ENCODE peak calls at places on chromosomes 16 and 17, in seven cellular contexts. K, B, H, L, P, U and M are unnamed samples.

GRCh38 chr16:6643083-6643686 is 689.5 kb upstream of the RBFOX1 start:
- DNase-seq in H (no peak), K (peak), U (peak), B (peak), L (peak), P (peak), M (peak)

GRCh38 chr17:49035470-49036269 is 38.5 kb downstream of the IGF2BP1 start:
- DNase-seq in L (peak), P (peak), U (no peak), H (no peak), K (peak), B (peak), M (peak)

GRCh38 chr16:86527366-86527765 is 17.0 kb downstream of the FOXF1 start:
- DNase-seq in H (no peak), U (no peak), K (no peak), L (no peak), P (no peak), B (no peak), M (no peak)

GRCh38 chr16:27369806-27370205 is 32.2 kb upstream of the IL21R start:
- DNase-seq in K (no peak), H (no peak), U (no peak), B (peak), L (peak), P (peak), M (peak)

GRCh38 chr16:9165601-9166220 is 74.3 kb downstream of the HAPSTR1 start:
- DNase-seq in B (no peak), L (no peak), K (no peak), P (no peak), U (no peak), H (no peak), M (no peak)

GRCh38 chr17:51668155-51668962 is 408.0 kb downstream of the UTP18 start:
- DNase-seq in U (no peak), L (no peak), K (no peak), B (no peak), H (no peak), P (no peak), M (no peak)

GRCh38 chr16:56241596-56241995 is 50.3 kb downstream of the GNAO1 start:
- DNase-seq in B (no peak), P (peak), L (peak), K (no peak), H (no peak), U (peak), M (no peak)

GRCh38 chr17:75430159-75430748 is 24.8 kb upstream of the GRB2 start:
- DNase-seq in L (peak), U (no peak), H (no peak), K (no peak), P (peak), B (no peak), M (peak)

GRCh38 chr16:69712914-69713581 is 13.3 kb downstream of the NQO1 start:
- DNase-seq in L (no peak), B (no peak), K (no peak), H (no peak), U (no peak), P (no peak), M (no peak)

GRCh38 chr16:81841709-81842108 is 62.6 kb downstream of the PLCG2 start:
- DNase-seq in K (peak), B (no peak), H (no peak), P (no peak), U (no peak), L (no peak), M (no peak)

GRCh38 chr17:46764709-46765401 is 53.6 kb downstream of the WNT3 start:
- DNase-seq in B (peak), P (peak), L (peak), H (no peak), U (peak), K (no peak), M (peak)

GRCh38 chr16:30585022-30585399 is 486 bp downstream of the ZNF785 start:
- DNase-seq in P (no peak), H (no peak), U (no peak), L (peak), B (peak), K (peak), M (no peak)

GRCh38 chr16:80899804-80900592 is 95.6 kb upstream of the CDYL2 start:
- DNase-seq in K (no peak), L (peak), B (peak), P (peak), U (peak), H (no peak), M (peak)

GRCh38 chr16:49488336-49488735 is 114.7 kb downstream of the C16orf78 start:
- DNase-seq in P (no peak), H (peak), U (no peak), B (no peak), K (no peak), L (no peak), M (no peak)

GRCh38 chr16:9845661-9846361 is 336.4 kb downstream of the GRIN2A start:
- DNase-seq in P (no peak), K (no peak), B (peak), L (peak), U (no peak), H (peak), M (peak)

GRCh38 chr16:81137012-81137335 is 40.8 kb upstream of the GCSH start:
- DNase-seq in P (peak), B (peak), U (no peak), K (no peak), L (peak), H (no peak), M (peak)

GRCh38 chr17:78416791-78417530 is 38.5 kb downstream of the PGS1 start:
- DNase-seq in P (no peak), B (peak), H (no peak), U (no peak), L (no peak), K (no peak), M (peak)

GRCh38 chr16:83994087-83994486 is 26.0 kb downstream of the NECAB2 start:
- DNase-seq in K (no peak), H (no peak), P (peak), B (peak), L (peak), U (peak), M (peak)

DNA sequence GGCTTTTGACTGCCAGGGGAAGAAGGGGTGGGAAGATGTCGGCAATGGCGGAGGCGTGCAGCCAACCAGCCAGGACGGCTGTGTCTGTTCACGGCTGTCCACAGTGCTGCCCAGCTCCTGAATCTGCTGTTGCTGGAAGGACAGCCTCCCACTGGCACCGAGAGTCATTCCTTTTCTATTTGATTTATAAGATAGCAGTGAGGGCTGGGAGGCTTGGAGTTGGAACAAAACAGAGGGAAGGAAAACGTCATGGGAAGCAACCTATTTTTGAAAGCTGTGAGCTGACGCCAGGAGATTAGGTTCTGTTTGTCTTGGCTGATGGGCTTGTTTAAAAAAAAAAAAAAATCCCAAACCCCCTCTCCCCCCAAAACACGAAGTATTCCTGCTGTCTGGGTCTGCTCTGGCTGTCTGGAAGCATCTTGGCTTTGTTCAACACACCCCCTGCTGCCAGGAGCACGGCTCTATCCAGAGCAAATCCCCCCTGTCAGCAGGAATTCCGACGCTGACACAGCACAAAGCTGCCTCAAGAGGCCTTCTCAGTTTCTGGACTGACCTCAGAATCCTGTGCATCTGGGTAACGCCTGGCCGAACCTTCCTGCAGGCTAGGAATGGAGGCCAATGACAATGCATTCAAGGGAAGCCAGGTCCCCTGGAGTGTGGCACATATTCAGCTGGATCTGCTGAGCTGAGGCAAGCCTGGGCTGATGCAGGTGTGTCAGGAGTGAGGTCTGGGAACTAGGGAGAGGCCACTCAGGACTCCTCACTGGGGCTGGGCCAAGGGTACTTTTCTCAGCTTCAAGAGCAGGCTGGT is 41.0 kb upstream of the SREBF1 start:
- DNase-seq in K (no peak), B (peak), H (no peak), L (peak), U (peak), P (peak), M (peak)
- TF ChIP-seq CTCF in K (no peak), B (no peak), H (no peak), L (no peak), U (no peak), P (peak), M (peak)

DNA sequence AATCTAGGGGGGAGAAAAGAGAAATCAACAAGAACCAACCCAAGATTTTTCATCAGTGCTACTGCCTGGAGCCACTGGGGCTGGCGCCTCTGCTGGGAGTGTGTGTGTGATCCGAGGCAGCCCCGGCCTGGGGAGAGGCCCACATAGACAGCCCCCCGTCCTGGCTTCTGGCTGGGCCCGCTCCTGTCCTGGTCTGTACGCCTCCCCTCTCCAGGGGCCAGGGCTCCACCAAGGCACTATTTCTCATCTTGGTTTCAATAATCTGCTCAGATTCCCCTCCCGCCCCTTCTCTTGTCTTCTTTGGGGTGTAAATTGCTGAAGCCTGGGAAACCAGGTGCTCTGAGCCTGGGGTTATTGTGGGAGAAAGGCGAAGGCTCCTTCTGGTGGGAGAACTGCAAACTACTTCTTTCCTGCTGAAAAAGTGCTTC is 7.8 kb downstream of the BAHCC1 start:
- DNase-seq in B (no peak), H (no peak), L (no peak), P (peak), K (no peak), U (no peak), M (peak)
- TF ChIP-seq CTCF in B (peak), H (peak), L (peak), P (peak), K (no peak), U (no peak), M (peak)

GRCh38 chr17:27455914-27456680 is at the start of gene KSR1:
- DNase-seq in P (peak), B (peak), L (peak), U (no peak), H (peak), K (peak), M (peak)
- TF ChIP-seq CTCF in P (peak), B (no peak), L (peak), U (no peak), H (peak), K (peak), M (peak)

DNA sequence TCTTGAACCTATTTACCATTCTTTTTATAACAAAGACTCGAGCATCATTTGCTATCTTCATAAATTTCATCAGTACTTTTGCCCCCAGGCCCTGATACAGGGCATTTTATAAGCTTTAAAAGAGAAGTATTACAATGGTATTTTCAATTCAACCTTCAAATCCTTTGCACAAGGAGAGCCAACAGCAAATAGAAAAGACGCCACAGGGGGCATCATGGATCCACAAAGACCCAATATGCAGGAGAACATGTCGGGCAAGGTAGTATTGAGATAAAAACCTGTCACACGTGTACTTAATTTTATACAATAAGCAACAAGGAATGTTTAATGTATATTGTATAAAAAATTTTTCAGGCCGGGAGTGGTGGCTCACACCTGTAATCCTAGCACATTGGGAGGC is 10.2 kb downstream of the MAP3K14 start:
- DNase-seq in L (no peak), U (no peak), H (no peak), B (no peak), P (no peak), K (no peak), M (no peak)
- TF ChIP-seq CTCF in L (no peak), U (no peak), H (no peak), B (no peak), P (no peak), K (no peak), M (peak)

GRCh38 chr16:5008311-5008731 is 25.4 kb downstream of the NAGPA start:
- DNase-seq in U (no peak), P (no peak), L (no peak), K (no peak), B (no peak), H (no peak), M (no peak)

GRCh38 chr16:5005916-5006315 is 27.8 kb downstream of the NAGPA start:
- DNase-seq in K (no peak), P (no peak), H (no peak), L (no peak), B (no peak), U (no peak), M (no peak)

GRCh38 chr16:5004311-5004710 is 29.4 kb downstream of the NAGPA start:
- DNase-seq in B (no peak), H (no peak), K (no peak), P (no peak), L (no peak), U (no peak), M (no peak)

GRCh38 chr16:5007256-5007655 is 26.5 kb downstream of the NAGPA start:
- DNase-seq in B (no peak), P (no peak), U (no peak), H (no peak), L (no peak), K (no peak), M (no peak)

GRCh38 chr16:5006348-5007193 is 27.2 kb downstream of the NAGPA start:
- DNase-seq in L (no peak), U (no peak), B (no peak), K (no peak), P (no peak), H (no peak), M (no peak)
- TF ChIP-seq CTCF in L (no peak), U (no peak), B (no peak), K (no peak), P (no peak), H (no peak), M (no peak)

GRCh38 chr17:7840875-7841274 is 6.9 kb downstream of the KDM6B start:
- DNase-seq in B (no peak), P (no peak), U (no peak), L (no peak), K (no peak), H (no peak), M (no peak)

GRCh38 chr17:7839199-7839889 is 5.3 kb downstream of the KDM6B start:
- DNase-seq in U (no peak), B (no peak), L (no peak), H (no peak), K (no peak), P (no peak), M (no peak)

GRCh38 chr17:7841309-7841621 is 7.2 kb downstream of the KDM6B start:
- DNase-seq in H (no peak), U (no peak), L (no peak), K (no peak), B (no peak), P (no peak), M (no peak)

GRCh38 chr17:7840441-7840840 is 6.4 kb downstream of the KDM6B start:
- DNase-seq in H (no peak), K (no peak), U (no peak), P (no peak), B (no peak), L (no peak), M (no peak)

DNA sequence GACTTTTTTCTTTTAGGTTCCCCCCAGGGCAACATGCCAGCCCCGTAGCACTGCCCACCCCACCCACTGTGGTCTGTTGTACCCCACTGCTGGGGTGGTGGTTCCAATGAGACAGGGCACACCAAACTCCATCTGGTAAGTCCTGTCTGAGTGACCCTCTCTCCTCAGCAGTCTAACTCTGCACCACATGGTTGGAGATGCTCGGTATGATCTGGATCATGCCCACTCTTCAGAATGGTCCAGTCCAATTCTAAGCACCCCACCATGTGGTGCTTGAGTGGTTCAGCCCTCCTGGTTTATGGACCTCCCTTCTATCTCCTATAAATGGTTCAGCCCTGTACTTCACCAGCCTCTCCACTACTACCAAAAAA is 5.9 kb downstream of the KDM6B start:
- DNase-seq in H (no peak), L (peak), B (peak), U (no peak), K (peak), P (peak), M (peak)
- TF ChIP-seq CTCF in H (no peak), L (no peak), B (no peak), U (no peak), K (no peak), P (no peak), M (no peak)

GRCh38 chr17:67602974-67603373 is 114.8 kb upstream of the NOL11 start:
- DNase-seq in B (peak), H (peak), P (peak), U (peak), L (peak), K (peak), M (peak)
- TF ChIP-seq CTCF in B (peak), H (peak), P (peak), U (peak), L (peak), K (peak), M (peak)

DNA sequence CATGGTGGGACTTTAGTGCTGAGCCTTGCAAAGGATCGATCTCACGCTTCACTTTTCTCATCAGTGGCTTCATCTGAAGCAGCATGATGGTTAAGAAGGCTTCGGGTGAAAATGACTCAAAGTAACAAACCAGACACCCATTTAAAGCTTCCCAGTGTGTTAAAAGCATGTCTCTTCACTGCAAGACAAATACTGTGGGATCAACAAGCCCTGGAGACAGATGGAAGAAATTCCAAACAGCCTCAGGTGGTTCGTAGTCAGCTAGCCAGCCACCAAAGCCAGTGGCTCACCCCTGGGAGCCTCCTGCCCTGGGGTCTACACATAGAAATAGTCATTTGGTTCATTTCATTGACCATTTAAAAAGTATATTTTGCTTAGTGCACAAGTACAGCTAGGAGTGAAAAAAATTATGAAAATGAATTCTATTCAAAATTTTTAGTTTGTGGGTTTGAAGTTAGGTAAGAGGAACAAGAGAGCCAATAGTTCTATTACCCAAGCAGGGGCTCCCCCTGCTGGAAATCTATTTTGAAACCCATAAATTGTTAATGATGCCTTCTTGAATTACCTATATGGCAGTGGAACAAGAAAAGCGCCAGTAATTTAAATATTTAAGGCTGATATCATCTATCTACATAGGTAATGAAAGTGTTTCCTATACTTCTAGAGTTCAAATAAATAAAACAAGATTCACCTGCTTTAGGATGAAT is 51.6 kb downstream of the PMP22 start:
- DNase-seq in B (peak), P (peak), H (no peak), K (peak), U (peak), L (no peak), M (peak)
- TF ChIP-seq CTCF in B (peak), P (peak), H (peak), K (no peak), U (peak), L (peak), M (peak)

DNA sequence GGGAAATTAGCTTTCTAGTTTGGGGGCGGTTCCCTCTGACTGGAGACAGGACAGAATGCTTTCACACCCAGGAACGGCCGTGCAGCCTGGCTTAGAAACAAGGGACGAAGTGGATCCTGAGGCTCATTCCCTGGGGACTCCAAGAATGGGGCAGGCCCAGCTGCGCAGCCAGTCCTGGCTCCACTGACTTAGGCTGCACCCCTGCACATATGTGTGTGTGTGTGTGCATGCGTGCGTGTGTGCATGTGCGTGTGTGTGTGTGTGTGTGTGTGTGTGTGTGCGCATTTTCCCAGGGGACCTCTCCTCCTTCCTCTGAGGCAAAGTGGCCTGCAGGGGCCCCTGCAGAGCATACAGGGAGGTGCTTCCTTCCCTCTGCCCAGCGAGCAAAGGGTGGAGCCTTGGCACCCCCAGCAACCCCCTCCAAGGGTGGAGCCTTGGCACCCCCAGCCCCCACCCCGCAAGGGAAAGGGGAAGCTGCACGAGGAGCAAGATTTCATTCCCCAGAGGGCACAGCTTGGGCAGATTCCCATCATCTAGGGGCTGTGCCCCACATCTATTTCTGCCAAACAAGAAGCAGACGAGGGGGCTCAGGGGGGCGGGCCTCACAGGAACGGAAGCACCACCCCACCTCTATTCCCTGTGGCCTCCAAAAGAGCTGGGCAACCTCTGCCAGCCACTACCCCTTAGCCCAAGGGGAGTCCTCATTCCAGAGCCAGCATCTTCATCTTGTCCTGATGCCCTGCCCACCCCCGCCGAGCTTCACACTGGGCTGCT is 97.6 kb upstream of the CBX4 start:
- DNase-seq in U (no peak), P (no peak), L (no peak), B (no peak), H (no peak), K (peak), M (no peak)
- TF ChIP-seq CTCF in U (no peak), P (no peak), L (no peak), B (no peak), H (no peak), K (no peak), M (no peak)

GRCh38 chr17:5706835-5707234 is 122.5 kb upstream of the NLRP1 start:
- DNase-seq in H (no peak), B (peak), K (peak), L (peak), P (peak), U (peak), M (peak)
- TF ChIP-seq CTCF in H (peak), B (peak), K (peak), L (peak), P (peak), U (peak), M (peak)